ENCODE peak calls at places on chromosomes 16 and 17, in five cellular contexts. One of them, this sample, is unnamed.

GRCh38 chr16:67298277-67298676 is 18.9 kb downstream of the PLEKHG4 start:
- DNase-seq in RWPE1: no peak
- DNase-seq in body of pancreas: no peak
- DNase-seq in A549: no peak
- DNase-seq in heart right ventricle: no peak
- DNase-seq in this sample: no peak

GRCh38 chr16:75282811-75283281 is 31.4 kb upstream of the BCAR1 start:
- DNase-seq in RWPE1: no peak
- DNase-seq in A549: no peak
- DNase-seq in heart right ventricle: no peak
- DNase-seq in body of pancreas: no peak
- DNase-seq in this sample: no peak

GRCh38 chr16:70714526-70715112 is 28.8 kb upstream of the MTSS2 start:
- DNase-seq in RWPE1: no peak
- DNase-seq in heart right ventricle: no peak
- DNase-seq in body of pancreas: no peak
- DNase-seq in A549: no peak
- DNase-seq in this sample: no peak

GRCh38 chr17:82076785-82077591 is 11.4 kb upstream of the DUS1L start:
- DNase-seq in A549: no peak
- DNase-seq in body of pancreas: no peak
- DNase-seq in RWPE1: no peak
- DNase-seq in heart right ventricle: no peak
- DNase-seq in this sample: no peak

GRCh38 chr16:68425498-68426354 is 22.6 kb downstream of the SMPD3 start:
- DNase-seq in A549: no peak
- DNase-seq in body of pancreas: no peak
- DNase-seq in heart right ventricle: no peak
- DNase-seq in RWPE1: no peak
- DNase-seq in this sample: no peak

GRCh38 chr17:48393271-48393670 is 36.7 kb downstream of the SKAP1 start:
- DNase-seq in body of pancreas: no peak
- DNase-seq in A549: no peak
- DNase-seq in heart right ventricle: no peak
- DNase-seq in RWPE1: no peak
- DNase-seq in this sample: no peak

GRCh38 chr16:53912155-53912554 is 208.2 kb downstream of the FTO start:
- DNase-seq in A549: no peak
- DNase-seq in RWPE1: peak
- DNase-seq in heart right ventricle: no peak
- DNase-seq in body of pancreas: no peak
- DNase-seq in this sample: no peak

GRCh38 chr17:78974635-78975591 is 4.8 kb downstream of the LGALS3BP start:
- DNase-seq in RWPE1: peak
- DNase-seq in body of pancreas: peak
- DNase-seq in heart right ventricle: peak
- DNase-seq in A549: no peak
- DNase-seq in this sample: no peak

GRCh38 chr17:29566473-29567361 is at the start of gene ABHD15:
- DNase-seq in A549: peak
- DNase-seq in RWPE1: peak
- DNase-seq in heart right ventricle: peak
- DNase-seq in body of pancreas: peak
- DNase-seq in this sample: no peak

GRCh38 chr16:47506800-47507199 is 45.7 kb downstream of the PHKB start:
- DNase-seq in A549: no peak
- DNase-seq in body of pancreas: no peak
- DNase-seq in RWPE1: no peak
- DNase-seq in heart right ventricle: no peak
- DNase-seq in this sample: no peak
- H3K27ac ChIP-seq in A549: no peak
- H3K27ac ChIP-seq in body of pancreas: no peak
- H3K27ac ChIP-seq in RWPE1: no peak
- H3K27ac ChIP-seq in heart right ventricle: no peak
- H3K27ac ChIP-seq in this sample: no peak

GRCh38 chr16:51148674-51149228 is 2.3 kb downstream of the SALL1 start:
- DNase-seq in body of pancreas: no peak
- DNase-seq in A549: no peak
- DNase-seq in RWPE1: no peak
- DNase-seq in heart right ventricle: no peak
- DNase-seq in this sample: no peak
- H3K27ac ChIP-seq in body of pancreas: no peak
- H3K27ac ChIP-seq in A549: no peak
- H3K27ac ChIP-seq in RWPE1: no peak
- H3K27ac ChIP-seq in heart right ventricle: no peak
- H3K27ac ChIP-seq in this sample: no peak

DNA sequence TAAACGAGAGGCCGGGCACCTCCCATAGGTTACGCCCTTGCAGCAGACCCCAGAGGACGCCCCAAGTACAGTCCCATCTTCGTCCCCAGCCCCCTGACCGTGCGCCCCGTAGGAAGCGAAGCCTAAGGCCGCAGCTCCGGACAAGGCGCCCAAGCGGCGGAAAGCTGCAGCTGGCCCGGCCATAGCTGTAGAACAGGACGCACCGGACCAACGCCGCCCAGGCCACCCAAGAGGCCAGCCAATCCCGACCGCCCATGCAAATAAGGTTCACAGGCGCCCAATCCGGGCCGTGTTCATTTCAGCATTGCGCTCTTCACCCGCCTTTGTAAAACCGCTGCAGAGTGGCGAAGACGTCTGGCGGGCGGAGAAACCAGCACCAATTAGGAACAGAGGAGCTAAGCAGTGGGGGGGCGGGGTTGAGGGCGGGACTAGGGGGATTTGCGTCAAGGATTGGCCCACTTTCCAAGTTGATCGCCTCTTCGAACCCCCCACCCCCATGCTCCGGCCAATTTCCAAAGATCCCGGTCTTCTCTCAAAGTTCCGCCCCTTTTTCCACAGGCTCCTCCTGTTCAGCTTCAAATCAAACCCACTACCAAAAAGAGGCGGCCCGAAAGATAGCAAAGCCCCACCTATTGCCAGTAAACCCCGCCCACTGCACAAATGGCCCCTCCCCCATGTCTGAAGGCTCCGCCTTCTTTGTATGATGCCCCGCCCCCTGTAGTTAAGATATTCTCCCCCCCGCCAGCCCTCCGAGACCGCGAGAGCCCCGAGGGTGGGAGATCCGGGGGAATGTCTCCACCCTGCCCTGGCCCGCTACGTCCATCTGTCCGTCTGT is at the start of gene TMEM256:
- DNase-seq in heart right ventricle: peak
- DNase-seq in RWPE1: peak
- DNase-seq in body of pancreas: peak
- DNase-seq in A549: peak
- DNase-seq in this sample: peak
- H3K27ac ChIP-seq in heart right ventricle: peak
- H3K27ac ChIP-seq in RWPE1: peak
- H3K27ac ChIP-seq in body of pancreas: peak
- H3K27ac ChIP-seq in A549: peak
- H3K27ac ChIP-seq in this sample: peak

DNA sequence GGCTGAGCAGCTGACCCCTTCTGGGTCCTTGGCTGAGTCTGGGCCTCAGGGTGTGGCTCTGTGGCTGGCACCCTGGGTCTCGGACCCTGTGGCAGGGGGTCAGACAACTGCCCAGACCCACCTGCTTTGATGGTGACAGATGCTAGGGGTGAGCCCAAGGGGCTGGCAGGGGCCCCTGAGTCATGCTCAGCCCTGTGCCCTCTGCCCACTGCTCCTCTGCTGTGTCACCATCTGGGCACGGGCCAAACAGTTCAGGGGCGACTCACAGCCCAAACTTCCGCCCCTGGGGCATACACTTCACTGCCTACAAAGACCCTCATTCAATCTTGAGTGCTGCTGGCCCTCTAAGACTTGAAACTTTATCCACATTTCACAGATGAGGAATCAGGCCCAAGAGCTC is 5.7 kb downstream of the ADGRG1 start:
- DNase-seq in A549: no peak
- DNase-seq in body of pancreas: peak
- DNase-seq in RWPE1: peak
- DNase-seq in heart right ventricle: no peak
- DNase-seq in this sample: no peak
- H3K27ac ChIP-seq in A549: peak
- H3K27ac ChIP-seq in body of pancreas: peak
- H3K27ac ChIP-seq in RWPE1: no peak
- H3K27ac ChIP-seq in heart right ventricle: peak
- H3K27ac ChIP-seq in this sample: no peak

DNA sequence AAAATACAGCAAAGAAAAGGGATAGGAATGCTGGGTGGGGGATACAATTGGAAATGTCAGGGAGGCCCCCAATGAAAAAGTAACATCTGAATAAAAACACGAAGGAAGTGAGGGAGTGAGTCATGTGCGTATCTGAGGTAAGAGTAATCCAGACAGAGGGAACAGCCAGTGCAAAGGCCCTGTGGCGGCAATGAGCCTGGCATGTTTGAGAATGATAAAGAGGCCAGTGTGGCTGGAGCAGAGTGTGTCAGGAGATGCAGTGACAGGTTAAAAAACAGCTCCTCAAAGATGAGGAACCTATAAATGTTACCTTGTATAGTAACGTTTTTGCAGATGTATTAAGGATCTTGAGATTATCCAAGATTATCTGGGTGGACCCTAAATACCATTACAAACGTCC is 17.7 kb upstream of the SLC35B1 start:
- DNase-seq in heart right ventricle: no peak
- DNase-seq in body of pancreas: no peak
- DNase-seq in RWPE1: no peak
- DNase-seq in A549: no peak
- DNase-seq in this sample: no peak
- H3K27ac ChIP-seq in heart right ventricle: no peak
- H3K27ac ChIP-seq in body of pancreas: no peak
- H3K27ac ChIP-seq in RWPE1: no peak
- H3K27ac ChIP-seq in A549: no peak
- H3K27ac ChIP-seq in this sample: no peak

DNA sequence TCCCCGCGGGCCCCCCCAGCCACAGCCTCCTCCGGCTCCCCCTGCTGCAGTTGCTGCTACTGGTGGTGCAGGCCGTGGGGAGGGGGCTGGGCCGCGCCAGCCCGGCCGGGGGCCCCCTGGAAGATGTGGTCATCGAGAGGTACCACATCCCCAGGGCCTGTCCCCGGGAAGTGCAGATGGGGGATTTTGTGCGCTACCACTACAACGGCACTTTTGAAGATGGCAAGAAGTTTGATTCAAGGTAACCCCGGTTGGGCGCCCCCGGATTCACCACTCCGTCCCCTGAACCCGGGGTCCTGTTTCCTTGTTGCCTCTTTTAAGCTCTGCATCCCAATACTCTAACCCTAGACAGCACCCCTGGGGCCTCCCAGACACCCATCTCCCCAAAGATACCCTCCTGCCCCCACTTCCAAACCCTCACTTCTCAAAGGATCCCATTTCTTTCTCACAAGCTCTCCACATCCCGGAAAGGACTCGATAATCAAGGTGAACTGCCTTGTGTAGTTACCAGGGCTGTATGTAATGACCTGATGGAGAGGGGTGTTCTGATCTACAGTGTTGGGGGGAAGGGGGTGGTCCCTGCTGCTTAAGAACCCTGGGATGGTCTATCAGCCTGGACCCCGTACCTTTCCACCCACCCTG is 356 bp downstream of the FKBP10 start:
- DNase-seq in RWPE1: no peak
- DNase-seq in A549: peak
- DNase-seq in heart right ventricle: no peak
- DNase-seq in body of pancreas: no peak
- DNase-seq in this sample: no peak
- H3K27ac ChIP-seq in RWPE1: peak
- H3K27ac ChIP-seq in A549: peak
- H3K27ac ChIP-seq in heart right ventricle: peak
- H3K27ac ChIP-seq in body of pancreas: no peak
- H3K27ac ChIP-seq in this sample: peak

DNA sequence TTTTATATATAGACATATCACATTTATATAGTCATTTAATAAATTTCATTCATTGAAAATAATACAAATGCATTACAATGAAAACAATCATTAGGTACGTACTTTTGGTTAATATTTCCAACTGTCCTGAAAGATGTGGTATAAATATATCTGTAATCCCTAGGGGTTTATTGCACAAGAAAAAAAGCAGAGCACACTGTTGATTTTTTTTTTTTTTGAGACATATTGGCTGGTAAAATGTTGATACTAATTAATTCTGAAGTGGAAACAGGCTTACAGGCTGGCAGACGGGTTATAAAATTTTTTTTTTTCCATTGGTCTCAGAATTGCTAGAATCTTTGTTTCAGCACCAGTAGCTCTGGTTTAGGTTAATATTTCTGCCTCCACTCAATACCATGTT is 193.6 kb downstream of the MAP2K6 start:
- DNase-seq in A549: no peak
- DNase-seq in RWPE1: no peak
- DNase-seq in body of pancreas: no peak
- DNase-seq in heart right ventricle: no peak
- DNase-seq in this sample: no peak
- H3K27ac ChIP-seq in A549: peak
- H3K27ac ChIP-seq in RWPE1: no peak
- H3K27ac ChIP-seq in body of pancreas: no peak
- H3K27ac ChIP-seq in heart right ventricle: peak
- H3K27ac ChIP-seq in this sample: peak

GRCh38 chr17:36779550-36779949 is 157.7 kb upstream of the LHX1 start:
- DNase-seq in body of pancreas: no peak
- DNase-seq in RWPE1: no peak
- DNase-seq in A549: no peak
- DNase-seq in heart right ventricle: no peak
- DNase-seq in this sample: no peak
- H3K27ac ChIP-seq in body of pancreas: no peak
- H3K27ac ChIP-seq in RWPE1: no peak
- H3K27ac ChIP-seq in A549: no peak
- H3K27ac ChIP-seq in heart right ventricle: no peak
- H3K27ac ChIP-seq in this sample: no peak

GRCh38 chr17:63834431-63835166 is 7.1 kb upstream of the FTSJ3 start:
- DNase-seq in heart right ventricle: no peak
- DNase-seq in A549: peak
- DNase-seq in body of pancreas: peak
- DNase-seq in RWPE1: peak
- DNase-seq in this sample: peak
- H3K27ac ChIP-seq in heart right ventricle: peak
- H3K27ac ChIP-seq in A549: no peak
- H3K27ac ChIP-seq in body of pancreas: no peak
- H3K27ac ChIP-seq in RWPE1: peak
- H3K27ac ChIP-seq in this sample: peak